ENCODE peak calls at places on chromosomes 6 and 20, in four cellular contexts. One of them, this sample, is unnamed.
A peak's percentile ranks its signal among the peaks of the same experiment; 100 is the strongest.

GRCh38 chr6:68915591-68915990 is 280.5 kb downstream of the ADGRB3 start:
- DNase-seq in H7: no peak
- DNase-seq in GOT3: no peak
- DNase-seq in 8988T: no peak
- DNase-seq in this sample: no peak

GRCh38 chr20:21213691-21214090 is 87.8 kb downstream of the KIZ start:
- DNase-seq in H7: no peak
- DNase-seq in GOT3: no peak
- DNase-seq in 8988T: no peak
- DNase-seq in this sample: no peak

GRCh38 chr6:150169609-150170008 is 26.8 kb downstream of the PPP1R14C start:
- DNase-seq in H7: no peak
- DNase-seq in GOT3: no peak
- DNase-seq in 8988T: no peak
- DNase-seq in this sample: no peak

GRCh38 chr6:75693534-75693933 is 55.5 kb upstream of the MYO6 start:
- DNase-seq in H7: no peak
- DNase-seq in GOT3: no peak
- DNase-seq in 8988T: no peak
- DNase-seq in this sample: no peak

GRCh38 chr6:126307859-126308258 is 32.1 kb upstream of the CENPW start:
- DNase-seq in H7: no peak
- DNase-seq in GOT3: no peak
- DNase-seq in 8988T: no peak
- DNase-seq in this sample: no peak

GRCh38 chr6:21847712-21848111 is 254.2 kb downstream of the SOX4 start:
- DNase-seq in H7: no peak
- DNase-seq in GOT3: no peak
- DNase-seq in 8988T: no peak
- DNase-seq in this sample: no peak

GRCh38 chr20:31833931-31834521 is 11.4 kb downstream of the FOXS1 start:
- DNase-seq in H7: peak; percentile 82
- DNase-seq in GOT3: no peak
- DNase-seq in 8988T: no peak
- DNase-seq in this sample: no peak

GRCh38 chr6:91827151-91827550 is 1240.3 kb upstream of the MAP3K7 start:
- DNase-seq in H7: no peak
- DNase-seq in GOT3: no peak
- DNase-seq in 8988T: no peak
- DNase-seq in this sample: no peak

GRCh38 chr6:141682391-141682790 is 450.3 kb upstream of the GJE1 start:
- DNase-seq in H7: no peak
- DNase-seq in GOT3: no peak
- DNase-seq in 8988T: no peak
- DNase-seq in this sample: no peak

GRCh38 chr6:41469951-41470340 is 76.2 kb upstream of the FOXP4 start:
- DNase-seq in H7: peak; percentile 86
- DNase-seq in GOT3: no peak
- DNase-seq in 8988T: no peak
- DNase-seq in this sample: no peak

GRCh38 chr6:154580397-154581135 is 70.1 kb upstream of the CNKSR3 start:
- DNase-seq in H7: no peak
- DNase-seq in GOT3: no peak
- DNase-seq in 8988T: no peak
- DNase-seq in this sample: no peak

GRCh38 chr6:111565316-111566221 is 40.1 kb downstream of the TRAF3IP2 start:
- DNase-seq in H7: peak; percentile 77
- DNase-seq in GOT3: no peak
- DNase-seq in 8988T: no peak
- DNase-seq in this sample: no peak

GRCh38 chr6:81897793-81898192 is 145.3 kb upstream of the TENT5A start:
- DNase-seq in H7: no peak
- DNase-seq in GOT3: no peak
- DNase-seq in 8988T: no peak
- DNase-seq in this sample: no peak

GRCh38 chr6:123352705-123353104 is 284.0 kb downstream of the TRDN start:
- DNase-seq in H7: no peak
- DNase-seq in GOT3: no peak
- DNase-seq in 8988T: no peak
- DNase-seq in this sample: no peak

GRCh38 chr6:169326067-169326799 is 72.6 kb upstream of the THBS2 start:
- DNase-seq in H7: peak; percentile 82
- DNase-seq in GOT3: no peak
- DNase-seq in 8988T: no peak
- DNase-seq in this sample: no peak

GRCh38 chr6:167848783-167849182 is 22.1 kb downstream of the AFDN start:
- DNase-seq in H7: no peak
- DNase-seq in GOT3: no peak
- DNase-seq in 8988T: no peak
- DNase-seq in this sample: no peak

GRCh38 chr6:152380351-152380767 is 256.8 kb downstream of the SYNE1 start:
- DNase-seq in H7: no peak
- DNase-seq in GOT3: no peak
- DNase-seq in 8988T: no peak
- DNase-seq in this sample: no peak

GRCh38 chr6:40894962-40895799 is 143.8 kb downstream of the UNC5CL start:
- DNase-seq in H7: peak; percentile 87
- DNase-seq in GOT3: no peak
- DNase-seq in 8988T: peak; percentile 50
- DNase-seq in this sample: no peak

GRCh38 chr6:89640804-89641203 is 2.3 kb upstream of the LYRM2 start:
- DNase-seq in H7: no peak
- DNase-seq in GOT3: no peak
- DNase-seq in 8988T: no peak
- DNase-seq in this sample: no peak

GRCh38 chr6:74705451-74705850 is 500.4 kb downstream of the COL12A1 start:
- DNase-seq in H7: no peak
- DNase-seq in GOT3: no peak
- DNase-seq in 8988T: no peak
- DNase-seq in this sample: no peak